ENCODE peak calls at places on chromosomes 3 and 15, in four cellular contexts. K is psoas muscle, A is OCI-LY7, X is stomach. G is an unnamed sample.
A peak's percentile ranks its signal among the peaks of the same experiment; 100 is the strongest.

GRCh38 chr3:128187495-128187894 is 34.2 kb downstream of the EEFSEC start:
- DNase-seq in K (no peak), A (peak; percentile 95), X (no peak), G (no peak)

GRCh38 chr3:21237638-21238037 is 513.4 kb downstream of the ZNF385D start:
- DNase-seq in X (no peak), A (no peak), K (no peak), G (no peak)

GRCh38 chr3:81579744-81580143 is 181.7 kb downstream of the GBE1 start:
- DNase-seq in A (no peak), X (no peak), K (no peak), G (no peak)

GRCh38 chr3:16697437-16698258 is 92.4 kb upstream of the DAZL start:
- DNase-seq in K (no peak), A (no peak), X (no peak), G (no peak)

GRCh38 chr3:184005981-184006507 is 11.6 kb downstream of the ABCC5 start:
- DNase-seq in A (peak; percentile 72), X (peak; percentile 90), K (peak; percentile 90), G (no peak)

GRCh38 chr15:93298901-93299300 is 209.9 kb upstream of the RGMA start:
- DNase-seq in X (no peak), A (no peak), K (peak; percentile 66), G (no peak)

GRCh38 chr15:57646057-57646456 is 54.4 kb downstream of the MYZAP start:
- DNase-seq in A (no peak), X (no peak), K (no peak), G (no peak)

GRCh38 chr15:40435331-40436089 is 5.2 kb upstream of the BAHD1 start:
- DNase-seq in A (no peak), K (peak; percentile 37), X (no peak), G (no peak)

GRCh38 chr3:19202303-19202702 is 54.0 kb downstream of the KCNH8 start:
- DNase-seq in X (no peak), K (no peak), A (no peak), G (no peak)

GRCh38 chr3:153881201-153881600 is 240.0 kb upstream of the ARHGEF26 start:
- DNase-seq in K (no peak), A (no peak), X (no peak), G (no peak)

GRCh38 chr15:85587707-85588441 is 206.9 kb downstream of the KLHL25 start:
- DNase-seq in K (no peak), A (no peak), X (no peak), G (no peak)

GRCh38 chr3:185063431-185063830 is 89.4 kb downstream of the C3orf70 start:
- DNase-seq in X (no peak), K (no peak), A (no peak), G (no peak)

GRCh38 chr3:16906679-16907078 is 21.9 kb downstream of the PLCL2 start:
- DNase-seq in X (no peak), A (no peak), K (no peak), G (no peak)

GRCh38 chr3:128231596-128231995 is 78.3 kb downstream of the EEFSEC start:
- DNase-seq in A (no peak), K (no peak), X (no peak), G (no peak)

GRCh38 chr3:141366285-141367037 is 1.8 kb upstream of the ZBTB38 start:
- DNase-seq in K (no peak), A (no peak), X (peak; percentile 75), G (no peak)

GRCh38 chr3:183539821-183540220 is 15.7 kb downstream of the KLHL6 start:
- DNase-seq in A (no peak), X (no peak), K (no peak), G (no peak)

GRCh38 chr3:47854267-47854666 is 51.3 kb downstream of the DHX30 start:
- DNase-seq in X (no peak), K (no peak), A (no peak), G (no peak)

GRCh38 chr3:72255736-72256559 is 471.0 kb upstream of the PROK2 start:
- DNase-seq in A (no peak), K (no peak), X (peak; percentile 85), G (no peak)

GRCh38 chr3:180252683-180253082 is 215.9 kb upstream of the PEX5L start:
- DNase-seq in A (no peak), X (no peak), K (no peak), G (no peak)

GRCh38 chr3:63753567-63753966 is 65.5 kb upstream of the C3orf49 start:
- DNase-seq in K (no peak), A (no peak), X (no peak), G (peak; percentile 1)

GRCh38 chr15:89526601-89527441 is 30.4 kb upstream of the RHCG start:
- DNase-seq in X (no peak), K (no peak), A (no peak), G (no peak)

GRCh38 chr3:51385621-51386091 is 565 bp downstream of the MANF start:
- DNase-seq in A (peak; percentile 28), X (no peak), K (no peak), G (no peak)

GRCh38 chr3:79864077-79864476 is 96.3 kb upstream of the ROBO1 start:
- DNase-seq in K (no peak), X (no peak), A (no peak), G (no peak)

GRCh38 chr3:119809249-119810017 is 27.5 kb downstream of the NR1I2 start:
- DNase-seq in X (no peak), A (no peak), K (no peak), G (no peak)

GRCh38 chr3:10883478-10884234 is 67.6 kb downstream of the SLC6A11 start:
- DNase-seq in K (no peak), A (peak; percentile 37), X (no peak), G (no peak)

GRCh38 chr3:14431556-14431927 is 29.1 kb downstream of the SLC6A6 start:
- DNase-seq in X (no peak), A (peak; percentile 81), K (no peak), G (no peak)

GRCh38 chr3:67531149-67532101 is 123.0 kb downstream of the SUCLG2 start:
- DNase-seq in X (no peak), A (no peak), K (no peak), G (no peak)

GRCh38 chr3:67947808-67948508 is 293.5 kb upstream of the SUCLG2 start:
- DNase-seq in A (peak; percentile 88), K (no peak), X (no peak), G (peak; percentile 33)

GRCh38 chr15:98896802-98897732 is 110.5 kb downstream of the PGPEP1L start:
- DNase-seq in K (no peak), X (no peak), A (no peak), G (no peak)

GRCh38 chr15:53625962-53626845 is 133.3 kb downstream of the WDR72 start:
- DNase-seq in X (no peak), A (no peak), K (no peak), G (no peak)

GRCh38 chr15:101455291-101455916 is 34.1 kb downstream of the PCSK6 start:
- DNase-seq in A (no peak), X (no peak), K (peak; percentile 81), G (no peak)
- H3K27ac ChIP-seq in A (no peak overlapping the region), X (no peak overlapping the region), K (peak overlapping the region; percentile 86), G (no peak overlapping the region)

DNA sequence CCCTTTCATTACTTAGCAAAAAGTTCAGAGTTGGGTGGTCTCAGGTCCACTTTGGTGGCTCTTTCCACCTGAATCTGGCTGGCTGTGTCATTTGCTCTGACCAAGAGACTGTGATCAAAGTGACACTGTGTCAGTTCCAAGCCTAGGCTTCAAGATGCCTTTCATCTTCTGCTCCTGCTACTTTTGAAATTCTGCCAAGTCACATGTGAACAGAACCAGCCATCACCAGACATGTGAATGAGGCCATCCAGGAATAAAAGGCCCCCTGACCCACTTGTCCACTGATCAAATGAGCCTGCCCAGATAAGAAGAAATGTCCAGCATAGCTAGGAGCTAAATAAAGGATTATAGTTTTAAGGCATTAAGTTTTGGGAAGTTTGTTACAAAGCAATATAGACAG is 132.1 kb downstream of the OSBPL10 start:
- DNase-seq in X (no peak), A (no peak), K (no peak), G (no peak)
- H3K4me1 ChIP-seq in X (no peaks in the 10 kb centered on the region), A (peaks cover 55% of the 10 kb centered on the region), K (no peaks in the 10 kb centered on the region), G (peaks cover 8% of the 10 kb centered on the region)

GRCh38 chr15:59420986-59421618 is 16.9 kb upstream of the FAM81A start:
- DNase-seq in K (no peak), X (no peak), A (no peak), G (peak; percentile 68)
- H3K4me3 ChIP-seq in K (no peak overlapping the region), X (no peak overlapping the region), A (no peak overlapping the region), G (no peak overlapping the region)

DNA sequence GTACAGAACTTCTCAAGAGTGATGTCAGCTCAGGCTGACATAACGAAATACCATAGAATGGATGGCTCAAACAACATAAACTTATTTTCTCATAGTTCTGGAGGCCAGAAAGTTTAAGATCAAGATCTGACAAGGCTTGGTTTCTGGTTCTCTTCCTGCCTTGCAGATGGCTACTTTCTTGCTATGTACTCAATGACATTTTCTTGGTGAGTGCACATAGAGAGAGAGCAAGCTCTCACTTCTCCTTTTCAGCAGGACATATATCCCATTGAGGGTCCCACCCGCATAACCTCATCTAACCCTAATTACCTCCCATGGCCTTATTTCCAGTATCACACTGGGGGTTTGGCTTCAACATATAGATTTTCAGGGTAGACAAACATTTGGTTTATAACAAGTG is 1072.1 kb downstream of the PLOD2 start:
- DNase-seq in X (no peak), A (peak; percentile 22), K (no peak), G (no peak)
- H3K27ac ChIP-seq in X (no peak overlapping the region), A (no peak overlapping the region), K (no peak overlapping the region), G (no peak overlapping the region)

GRCh38 chr15:35863655-35864054 is 317.7 kb upstream of the DPH6 start:
- DNase-seq in A (no peak), K (no peak), X (no peak), G (no peak)
- H3K4me1 ChIP-seq in A (no peaks in the 10 kb centered on the region), K (no peaks in the 10 kb centered on the region), X (no peaks in the 10 kb centered on the region), G (no peaks in the 10 kb centered on the region)

DNA sequence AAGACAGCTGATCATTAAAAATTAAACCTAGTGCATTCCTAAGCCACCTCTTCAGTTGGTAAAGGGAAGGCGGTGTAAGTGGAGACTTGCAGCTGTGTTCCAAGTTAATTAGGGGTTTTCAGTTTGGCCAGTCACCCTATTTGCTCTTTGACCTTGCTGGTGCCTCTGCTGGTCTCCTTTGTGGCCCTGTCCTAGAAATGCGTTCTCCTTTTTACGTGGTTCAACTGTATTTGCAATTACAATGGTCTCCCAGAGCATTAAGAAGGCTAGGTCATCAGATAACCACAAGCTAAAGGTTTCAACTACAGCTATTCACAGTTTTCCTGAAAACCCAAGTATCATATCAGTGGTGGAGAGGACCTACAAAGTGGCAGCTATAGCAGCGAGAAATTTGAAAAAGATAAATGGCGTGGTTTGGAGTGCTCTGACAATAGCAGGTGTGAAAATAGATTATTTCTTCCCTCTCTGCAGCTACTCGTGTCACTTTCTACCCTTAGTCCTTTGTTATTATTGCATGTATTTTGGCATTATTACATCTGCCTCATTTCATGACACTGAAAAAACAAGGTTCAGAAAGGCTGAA is 203.5 kb upstream of the TBC1D5 start:
- DNase-seq in X (no peak), K (no peak), A (no peak), G (no peak)
- H3K4me3 ChIP-seq in X (no peak overlapping the region), K (no peak overlapping the region), A (no peak overlapping the region), G (no peak overlapping the region)

GRCh38 chr3:127134887-127135240 is 58.1 kb upstream of the PRR23E start:
- DNase-seq in K (no peak), A (no peak), X (no peak), G (no peak)
- H3K27ac ChIP-seq in K (peak overlapping the region; percentile 64), A (no peak overlapping the region), X (no peak overlapping the region), G (no peak overlapping the region)

GRCh38 chr15:87902772-87903388 is 353.7 kb downstream of the NTRK3 start:
- DNase-seq in A (no peak), K (no peak), X (no peak), G (no peak)

GRCh38 chr15:87907676-87908446 is 348.7 kb downstream of the NTRK3 start:
- DNase-seq in A (no peak), X (no peak), K (no peak), G (no peak)

GRCh38 chr15:87906444-87906843 is 350.1 kb downstream of the NTRK3 start:
- DNase-seq in X (no peak), A (no peak), K (no peak), G (no peak)
- H3K4me1 ChIP-seq in X (no peaks in the 10 kb centered on the region), A (no peaks in the 10 kb centered on the region), K (no peaks in the 10 kb centered on the region), G (no peaks in the 10 kb centered on the region)

G was measured in iPS DF 6.9.